ENCODE peak calls at places on chromosomes 13 and 19, in ten cellular contexts. J, K, R, P, O, S, B, M, H and D are unnamed samples. For H3K4me1, the result is how much of the 10 kb centered on the place peaks cover.

GRCh38 chr19:43470288-43470687 is 4.9 kb upstream of the LYPD3 start:
- DNase-seq in J (no peak), K (no peak), R (no peak), P (no peak), O (no peak), S (no peak), B (peak), M (no peak), H (no peak), D (no peak)

GRCh38 chr19:4227771-4228170 is 1.6 kb upstream of the EBI3 start:
- DNase-seq in J (no peak), K (no peak), R (no peak), P (no peak), O (no peak), S (no peak), B (no peak), M (no peak), H (no peak), D (no peak)

GRCh38 chr19:44640518-44640917 is 3.2 kb upstream of the PVR start:
- DNase-seq in J (no peak), K (no peak), R (no peak), P (no peak), O (no peak), S (no peak), B (no peak), M (no peak), H (no peak), D (no peak)

GRCh38 chr13:36919833-36920611 is at the start of gene SMAD9:
- DNase-seq in J (no peak), K (peak), R (peak), P (peak), O (peak), S (no peak), B (peak), M (peak), H (peak), D (peak)

GRCh38 chr13:94065741-94066140 is 413.7 kb downstream of the DCT start:
- DNase-seq in J (no peak), K (no peak), R (no peak), P (no peak), O (no peak), S (no peak), B (no peak), M (no peak), H (no peak), D (no peak)

GRCh38 chr19:35211545-35212230 is 16.9 kb downstream of the FAM187B start:
- DNase-seq in J (no peak), K (peak), R (peak), P (peak), O (peak), S (no peak), B (no peak), M (peak), H (peak), D (peak)

GRCh38 chr13:24208314-24208713 is 47.8 kb downstream of the SPATA13 start:
- DNase-seq in J (no peak), K (no peak), R (peak), P (no peak), O (no peak), S (no peak), B (no peak), M (no peak), H (no peak), D (no peak)

GRCh38 chr13:97878421-97879375 is 74.8 kb upstream of the IPO5 start:
- DNase-seq in J (no peak), K (no peak), R (no peak), P (no peak), O (no peak), S (no peak), B (no peak), M (no peak), H (no peak), D (no peak)

GRCh38 chr19:44003461-44004134 is 841 bp downstream of the ZNF230 start:
- DNase-seq in J (no peak), K (peak), R (peak), P (no peak), O (no peak), S (no peak), B (peak), M (no peak), H (no peak), D (no peak)

GRCh38 chr13:33970746-33971145 is 152.8 kb downstream of the RFC3 start:
- DNase-seq in J (no peak), K (no peak), R (no peak), P (no peak), O (no peak), S (no peak), B (no peak), M (no peak), H (no peak), D (no peak)

GRCh38 chr19:294819-295686 is 3.9 kb upstream of the PLPP2 start:
- DNase-seq in J (no peak), K (peak), R (no peak), P (no peak), O (peak), S (no peak), B (peak), M (no peak), H (no peak), D (peak)

GRCh38 chr13:74674701-74675100 is 540.5 kb upstream of the KLF12 start:
- DNase-seq in J (no peak), K (no peak), R (no peak), P (no peak), O (no peak), S (no peak), B (no peak), M (no peak), H (no peak), D (no peak)

GRCh38 chr13:42524487-42525034 is 49.4 kb upstream of the TNFSF11 start:
- DNase-seq in J (no peak), K (no peak), R (no peak), P (no peak), O (no peak), S (peak), B (no peak), M (no peak), H (no peak), D (no peak)

GRCh38 chr13:80339841-80340642 is 884 bp downstream of the SPRY2 start:
- DNase-seq in J (no peak), K (peak), R (peak), P (peak), O (peak), S (no peak), B (peak), M (peak), H (peak), D (peak)

GRCh38 chr13:62320731-62321130 is 905.1 kb upstream of the PCDH20 start:
- DNase-seq in J (no peak), K (no peak), R (no peak), P (no peak), O (no peak), S (no peak), B (no peak), M (no peak), H (no peak), D (no peak)
- TF ChIP-seq POLR2AphosphoS5 in J (no peak), K (no peak), R (no peak), P (no peak), O (no peak), S (no peak), B (no peak), M (no peak), H (no peak), D (no peak)

DNA sequence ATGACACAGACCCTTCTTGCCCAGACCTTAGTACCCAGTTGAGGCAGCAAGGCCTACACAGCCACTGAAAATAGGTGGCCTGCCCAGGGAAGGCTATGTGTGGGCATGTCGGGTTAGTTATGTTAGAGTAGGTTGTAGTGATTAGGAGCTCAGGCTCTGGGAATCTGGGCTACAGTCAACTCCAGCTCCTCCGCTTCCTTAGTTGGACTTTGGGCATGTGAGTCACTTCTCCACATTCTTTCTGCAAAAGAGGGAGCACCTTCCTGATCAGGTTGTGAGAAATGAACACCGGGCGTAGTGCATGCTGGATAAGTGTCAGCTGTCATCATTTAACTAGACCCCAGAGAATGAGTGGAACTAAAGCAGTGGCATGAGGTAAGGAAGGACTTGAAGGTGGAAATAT is 64.8 kb downstream of the ARHGAP35 start:
- DNase-seq in J (no peak), K (peak), R (peak), P (no peak), O (peak), S (no peak), B (no peak), M (no peak), H (no peak), D (no peak)
- H3K4me1 ChIP-seq in J (under half), K (under half), R (under half), P (under half), O (half or more), S (under half), B (under half), M (half or more), H (under half), D (under half)

DNA sequence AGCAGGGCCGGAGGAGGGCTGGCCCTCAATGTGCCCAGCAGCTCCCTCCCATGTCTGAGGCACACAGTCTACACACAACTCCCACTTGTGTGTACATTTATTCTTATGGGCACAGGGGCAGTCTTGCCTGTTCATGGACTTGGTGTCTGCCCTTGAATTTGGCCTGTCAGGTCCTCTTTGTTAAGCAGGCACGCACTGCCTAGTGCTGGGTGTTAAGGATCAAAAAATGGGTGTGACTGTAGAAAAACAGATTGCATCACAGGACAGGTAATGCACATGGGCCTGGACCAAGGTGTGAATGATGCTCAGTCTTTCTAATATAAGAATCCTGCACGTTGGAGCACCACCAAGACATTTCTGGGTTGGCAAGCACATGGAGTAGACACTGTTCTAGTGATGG is 33.6 kb downstream of the GATAD2A start:
- DNase-seq in J (no peak), K (no peak), R (no peak), P (no peak), O (no peak), S (no peak), B (no peak), M (no peak), H (no peak), D (no peak)
- TF ChIP-seq CTCF in J (no peak), K (no peak), R (no peak), P (no peak), O (no peak), S (no peak), B (no peak), M (no peak), H (no peak), D (no peak)

GRCh38 chr13:110885966-110886365 is 28.9 kb downstream of the ANKRD10 start:
- DNase-seq in J (no peak), K (no peak), R (no peak), P (no peak), O (no peak), S (no peak), B (peak), M (no peak), H (no peak), D (no peak)
- TF ChIP-seq POLR2AphosphoS5 in J (peak), K (no peak), R (no peak), P (no peak), O (no peak), S (no peak), B (peak), M (no peak), H (no peak), D (no peak)

DNA sequence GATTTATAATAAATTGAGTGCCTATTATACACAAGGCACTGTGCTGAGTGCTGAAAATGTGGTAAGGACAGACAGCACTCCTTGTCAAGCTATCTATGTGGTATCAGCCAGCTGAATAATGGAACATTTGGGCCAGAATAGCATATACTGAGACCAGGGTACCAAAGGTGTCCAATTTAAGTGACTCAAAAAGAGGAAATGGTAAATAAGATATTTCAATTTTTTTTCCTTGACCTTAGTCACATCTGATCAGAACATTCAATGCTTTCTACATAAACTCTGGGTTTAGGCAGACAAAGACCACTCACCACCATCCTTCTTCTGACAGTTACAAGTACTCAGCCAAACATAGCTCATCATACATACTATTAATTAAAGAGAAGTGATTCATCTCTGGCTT is 43.2 kb downstream of the RCBTB2 start:
- DNase-seq in J (no peak), K (no peak), R (no peak), P (no peak), O (no peak), S (no peak), B (no peak), M (no peak), H (no peak), D (no peak)
- H3K4me1 ChIP-seq in J (under half), K (under half), R (under half), P (under half), O (under half), S (half or more), B (under half), M (under half), H (under half), D (under half)

DNA sequence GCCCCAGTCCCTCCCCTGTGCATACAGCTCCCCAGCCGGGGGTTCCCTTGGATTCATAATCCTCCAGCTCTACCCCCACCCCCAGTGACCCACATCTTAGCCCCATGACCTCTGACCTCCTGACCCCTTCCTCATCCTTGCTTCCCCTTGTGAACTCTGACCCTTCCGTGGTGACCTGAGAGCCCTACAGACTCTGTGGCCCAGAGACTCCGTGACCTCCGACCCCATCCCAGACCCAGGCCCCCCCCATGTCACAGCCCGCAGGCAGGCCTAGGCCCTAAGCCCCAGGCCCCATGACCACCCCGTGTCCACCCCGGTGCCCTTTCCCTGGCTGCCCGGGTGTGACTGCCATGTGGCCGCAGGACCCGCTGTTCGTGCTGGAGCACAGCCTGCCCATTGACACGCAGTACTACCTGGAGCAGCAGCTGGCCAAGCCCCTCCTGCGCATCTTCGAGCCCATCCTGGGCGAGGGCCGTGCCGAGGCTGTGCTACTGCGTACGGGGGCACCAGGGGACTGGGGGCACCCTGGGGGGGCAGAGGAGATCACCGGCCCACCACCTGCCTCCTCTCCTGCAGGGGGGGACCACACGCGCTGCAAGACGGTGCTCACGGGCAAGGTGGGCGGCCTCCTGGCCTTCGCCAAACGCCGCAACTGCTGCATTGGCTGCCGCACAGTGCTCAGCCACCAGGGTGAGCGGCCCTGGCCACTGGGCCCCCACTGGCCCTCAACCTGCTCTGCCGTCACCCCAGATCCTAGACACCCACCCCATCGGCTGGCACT is 2.5 kb upstream of the SPIB start:
- DNase-seq in J (no peak), K (no peak), R (no peak), P (no peak), O (no peak), S (no peak), B (peak), M (no peak), H (no peak), D (no peak)
- TF ChIP-seq CTCF in J (no peak), K (no peak), R (no peak), P (no peak), O (no peak), S (no peak), B (no peak), M (no peak), H (no peak), D (no peak)

DNA sequence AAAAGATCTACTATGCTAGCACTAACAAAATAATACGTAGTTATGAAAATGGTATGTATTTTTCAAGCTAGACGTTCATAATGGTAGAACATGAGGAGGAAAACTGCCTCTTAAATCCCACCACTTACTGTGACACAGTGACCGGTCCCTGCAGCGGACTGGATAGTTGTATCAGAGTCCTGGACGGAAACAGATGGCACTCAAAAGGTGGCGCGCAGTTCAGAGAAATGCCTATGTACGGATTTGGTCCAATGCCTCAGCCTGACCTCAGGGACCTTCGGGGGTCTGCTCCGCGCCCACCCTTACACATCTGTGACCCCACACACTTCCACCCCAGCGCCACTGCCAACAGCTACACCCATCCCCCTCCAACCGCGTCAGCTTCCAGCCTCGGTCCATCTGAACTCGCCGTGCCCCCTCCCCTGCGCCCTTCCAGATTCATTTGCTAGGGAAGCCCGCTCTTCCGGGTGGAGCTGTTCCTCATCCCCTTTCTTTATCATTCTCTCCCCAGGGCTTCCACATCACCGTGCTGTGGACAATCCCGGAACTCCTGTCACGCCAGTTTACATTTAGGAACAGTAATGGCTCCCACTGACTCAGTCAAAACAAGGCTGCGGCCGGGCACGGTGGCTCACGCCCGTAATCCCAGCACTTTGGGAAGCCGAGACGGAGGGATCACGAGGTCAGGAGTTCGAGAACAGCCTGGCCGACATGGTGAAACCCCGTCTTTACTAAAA is 794 bp upstream of the LENG8 start:
- DNase-seq in J (no peak), K (peak), R (peak), P (peak), O (no peak), S (no peak), B (peak), M (peak), H (peak), D (peak)
- TF ChIP-seq POLR2AphosphoS5 in J (peak), K (no peak), R (peak), P (no peak), O (peak), S (peak), B (no peak), M (peak), H (no peak), D (no peak)

GRCh38 chr13:99376132-99376531 is 68.9 kb upstream of the GPR183 start:
- DNase-seq in J (no peak), K (no peak), R (no peak), P (no peak), O (no peak), S (no peak), B (no peak), M (no peak), H (peak), D (no peak)
- H3K4me1 ChIP-seq in J (under half), K (under half), R (under half), P (under half), O (under half), S (half or more), B (under half), M (under half), H (under half), D (under half)

GRCh38 chr13:46995874-46996273 is 99.0 kb upstream of the HTR2A start:
- DNase-seq in J (no peak), K (no peak), R (no peak), P (no peak), O (no peak), S (peak), B (no peak), M (no peak), H (no peak), D (no peak)

GRCh38 chr13:46996316-46996715 is 99.5 kb upstream of the HTR2A start:
- DNase-seq in J (no peak), K (no peak), R (no peak), P (no peak), O (no peak), S (no peak), B (no peak), M (no peak), H (no peak), D (no peak)

GRCh38 chr13:46994492-46994891 is 97.6 kb upstream of the HTR2A start:
- DNase-seq in J (no peak), K (no peak), R (no peak), P (no peak), O (no peak), S (no peak), B (no peak), M (no peak), H (no peak), D (no peak)

GRCh38 chr13:46992383-46992952 is 95.6 kb upstream of the HTR2A start:
- DNase-seq in J (no peak), K (no peak), R (no peak), P (no peak), O (no peak), S (no peak), B (peak), M (no peak), H (no peak), D (no peak)
- TF ChIP-seq CTCF in J (peak), K (no peak), R (no peak), P (no peak), O (no peak), S (peak), B (peak), M (no peak), H (no peak), D (no peak)

GRCh38 chr19:41238244-41238643 is 19.2 kb downstream of the AXL start:
- DNase-seq in J (no peak), K (no peak), R (no peak), P (no peak), O (no peak), S (no peak), B (no peak), M (no peak), H (no peak), D (no peak)
- TF ChIP-seq POLR2AphosphoS5 in J (no peak), K (no peak), R (peak), P (no peak), O (no peak), S (no peak), B (no peak), M (no peak), H (no peak), D (no peak)